ENCODE peak calls at places on chromosome 10, in five cellular contexts. M is hepatocyte, N is testis, B is A549, S is esophagus squamous epithelium. K is an unnamed sample.

GRCh38 chr10:24467094-24467493 is 256.6 kb downstream of the ARHGAP21 start:
- DNase-seq in B (no peak), N (no peak), S (no peak), M (no peak), K (no peak)

GRCh38 chr10:114486938-114487814 is 82.9 kb upstream of the AFAP1L2 start:
- DNase-seq in B (peak; percentile 14), M (no peak), N (no peak), S (no peak), K (no peak)

GRCh38 chr10:60206735-60207134 is 182.9 kb downstream of the ANK3 start:
- DNase-seq in B (no peak), S (no peak), M (peak; percentile 19), N (no peak), K (no peak)

GRCh38 chr10:30583778-30584415 is 45.7 kb downstream of the LYZL2 start:
- DNase-seq in B (peak; percentile 89), N (peak; percentile 79), S (no peak), M (peak; percentile 63), K (peak; percentile 3)

GRCh38 chr10:101840741-101841453 is 2.7 kb downstream of the KCNIP2 start:
- DNase-seq in B (peak; percentile 83), S (no peak), M (peak; percentile 91), N (peak; percentile 84), K (no peak)

GRCh38 chr10:96587255-96588059 is 645 bp upstream of the TM9SF3 start:
- DNase-seq in M (no peak), B (peak; percentile 72), N (peak; percentile 61), S (no peak), K (no peak)

GRCh38 chr10:86956195-86956840 is 1.1 kb downstream of the MMRN2 start:
- DNase-seq in M (no peak), S (no peak), B (no peak), N (no peak), K (peak; percentile 1)

GRCh38 chr10:62083868-62084267 is 182.4 kb downstream of the ARID5B start:
- DNase-seq in N (peak; percentile 38), S (no peak), B (peak; percentile 23), M (peak; percentile 58), K (no peak)

GRCh38 chr10:113015201-113015600 is 65.2 kb downstream of the TCF7L2 start:
- DNase-seq in M (no peak), B (no peak), S (no peak), N (no peak), K (no peak)

GRCh38 chr10:43701295-43701694 is 52.6 kb upstream of the ZNF32 start:
- DNase-seq in B (no peak), M (no peak), N (no peak), S (no peak), K (no peak)

GRCh38 chr10:49152663-49153062 is 18.8 kb upstream of the FAM170B start:
- DNase-seq in B (no peak), S (no peak), M (no peak), N (no peak), K (no peak)

GRCh38 chr10:5023126-5023701 is 19.6 kb upstream of the AKR1C2 start:
- DNase-seq in N (no peak), M (no peak), S (no peak), B (no peak), K (no peak)

GRCh38 chr10:74008212-74008731 is 10.4 kb downstream of the VCL start:
- DNase-seq in B (no peak), N (no peak), M (no peak), S (no peak), K (no peak)

GRCh38 chr10:75191821-75192568 is 18.6 kb upstream of the VDAC2 start:
- DNase-seq in S (no peak), B (peak; percentile 97), N (peak; percentile 58), M (peak; percentile 85), K (peak; percentile 26)

GRCh38 chr10:18214692-18215563 is 74.7 kb downstream of the CACNB2 start:
- DNase-seq in M (peak; percentile 70), B (peak; percentile 51), N (peak; percentile 72), S (no peak), K (peak; percentile 10)

GRCh38 chr10:37711617-37712488 is 145.6 kb downstream of the ZNF248 start:
- DNase-seq in N (peak; percentile 92), B (no peak), M (no peak), S (no peak), K (no peak)

GRCh38 chr10:86203162-86203905 is 163.3 kb downstream of the GRID1 start:
- DNase-seq in M (peak; percentile 80), N (peak; percentile 21), S (no peak), B (peak; percentile 10), K (no peak)

GRCh38 chr10:52256832-52257691 is 57.0 kb upstream of the DKK1 start:
- DNase-seq in M (no peak), N (no peak), B (peak; percentile 28), S (no peak), K (no peak)

GRCh38 chr10:87659571-87660483 is at the start of gene PAPSS2:
- DNase-seq in N (peak; percentile 60), M (peak; percentile 72), S (no peak), B (peak; percentile 75), K (peak; percentile 8)

GRCh38 chr10:119350529-119351001 is 143.2 kb downstream of the GRK5 start:
- DNase-seq in B (no peak), S (no peak), M (no peak), N (no peak), K (no peak)

GRCh38 chr10:63206997-63207952 is 74.1 kb downstream of the NRBF2 start:
- DNase-seq in M (peak; percentile 8), B (no peak), S (no peak), N (peak; percentile 54), K (no peak)

GRCh38 chr10:35546824-35547225 is 58.3 kb upstream of the GJD4 start:
- DNase-seq in M (peak; percentile 33), S (no peak), N (no peak), B (peak; percentile 86), K (no peak)

GRCh38 chr10:62073429-62073828 is 171.9 kb downstream of the ARID5B start:
- DNase-seq in B (no peak), N (no peak), M (no peak), S (no peak), K (no peak)

GRCh38 chr10:48462482-48463020 is 142.3 kb downstream of the ARHGAP22 start:
- DNase-seq in B (no peak), M (no peak), S (no peak), N (no peak), K (no peak)

GRCh38 chr10:78844956-78845355 is 223.8 kb upstream of the ZMIZ1 start:
- DNase-seq in M (no peak), B (no peak), S (no peak), N (no peak), K (no peak)

GRCh38 chr10:119199231-119199992 is 8.0 kb upstream of the GRK5 start:
- DNase-seq in S (no peak), M (peak; percentile 88), B (peak; percentile 87), N (peak; percentile 79), K (no peak)

GRCh38 chr10:110456523-110457091 is 41.1 kb upstream of the DUSP5 start:
- DNase-seq in B (peak; percentile 65), M (no peak), S (no peak), N (no peak), K (no peak)

GRCh38 chr10:124092270-124093075 is 925 bp downstream of the CHST15 start:
- DNase-seq in S (peak; percentile 53), M (peak; percentile 68), N (peak; percentile 52), B (peak; percentile 39), K (no peak)

GRCh38 chr10:11358046-11358445 is 253.4 kb downstream of the USP6NL start:
- DNase-seq in S (no peak), B (no peak), N (no peak), M (no peak), K (no peak)
- H3K9me3 ChIP-seq in S (no peaks in the 10 kb centered on the region), B (no peaks in the 10 kb centered on the region), N (no peaks in the 10 kb centered on the region), M (no peaks in the 10 kb centered on the region), K (no peaks in the 10 kb centered on the region)

DNA sequence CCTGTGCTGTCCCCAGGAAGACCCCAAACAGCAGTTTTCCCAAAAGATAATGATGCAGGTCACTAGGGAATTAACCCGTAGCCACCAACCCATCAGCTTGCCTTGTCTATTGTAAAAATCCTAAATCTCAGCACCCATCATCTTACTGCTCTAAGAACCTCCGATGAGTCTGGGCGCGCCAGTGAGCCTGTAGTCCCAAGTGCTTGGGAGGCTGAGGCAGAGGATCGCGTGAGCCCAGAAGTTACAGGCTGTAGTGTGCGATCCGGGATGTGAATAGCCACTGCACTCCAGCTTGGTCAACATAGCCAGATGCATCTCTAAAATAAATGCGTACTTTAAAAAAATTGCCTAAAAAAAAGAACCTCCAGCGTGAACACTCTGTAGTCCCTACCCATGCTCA is 951 bp downstream of the AS3MT start:
- DNase-seq in N (no peak), B (no peak), M (no peak), S (no peak), K (no peak)
- TF ChIP-seq CTCF in N (no peak), B (no peak), M (no peak), S (no peak), K (no peak)

GRCh38 chr10:131300508-131300907 is 11.0 kb downstream of the TCERG1L start:
- DNase-seq in S (no peak), B (no peak), N (no peak), M (no peak), K (no peak)
- H3K9me3 ChIP-seq in S (no peaks in the 10 kb centered on the region), B (peaks cover 13% of the 10 kb centered on the region), N (no peaks in the 10 kb centered on the region), M (peaks cover 18% of the 10 kb centered on the region), K (peaks cover 5% of the 10 kb centered on the region)

DNA sequence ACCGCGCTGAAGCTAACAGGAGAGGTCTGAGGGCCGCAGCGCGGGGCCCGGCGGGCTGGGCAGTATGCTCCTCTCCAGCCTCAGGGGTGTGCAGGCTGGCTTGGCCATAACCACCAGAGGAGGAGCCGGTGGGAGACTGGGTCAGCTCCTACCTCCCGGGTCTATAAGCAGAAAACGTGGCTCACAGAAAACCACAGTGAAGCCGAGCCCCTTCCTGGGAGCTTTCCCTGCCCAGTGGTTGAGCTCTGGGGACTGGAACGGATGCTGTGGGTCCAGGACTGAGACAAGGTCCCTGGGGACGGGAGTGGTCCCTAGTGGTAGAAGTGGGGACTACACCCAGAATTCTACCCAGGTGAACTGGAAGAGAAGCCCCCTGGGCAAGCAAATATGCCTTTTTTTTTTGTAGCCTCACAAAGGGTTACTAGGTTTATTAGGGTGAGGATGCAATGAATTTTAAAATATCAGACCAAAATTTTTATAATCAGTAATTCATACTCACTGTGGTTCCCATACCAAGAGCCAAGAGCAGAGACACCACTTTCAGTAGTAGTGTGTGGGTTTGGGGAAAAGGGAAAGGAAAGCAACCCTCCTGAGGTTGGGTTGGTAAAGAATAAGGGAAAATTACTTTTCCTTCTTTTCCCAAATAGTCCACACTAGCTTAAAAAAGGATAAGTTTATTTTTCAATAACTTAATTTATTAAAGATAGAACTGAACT is 67.9 kb upstream of the PRKCQ start:
- DNase-seq in S (no peak), N (peak; percentile 62), M (peak; percentile 67), B (peak; percentile 52), K (no peak)
- TF ChIP-seq CTCF in S (peak; percentile 49), N (no peak), M (peak; percentile 53), B (peak; percentile 47), K (peak; percentile 47)